ENCODE peak calls at places on chromosomes 16 and 17, in four cellular contexts. E is mammary epithelial cell, M is brain microvascular endothelial cell, H is RWPE1. O is an unnamed sample.

GRCh38 chr17:14019186-14019956 is 49.9 kb upstream of the COX10 start:
- DNase-seq in E (peak), H (peak), M (peak), O (no peak)

GRCh38 chr17:70022175-70022574 is 52.9 kb upstream of the KCNJ16 start:
- DNase-seq in H (no peak), M (no peak), E (no peak), O (no peak)

GRCh38 chr16:1900452-1900774 is 17.8 kb downstream of the HS3ST6 start:
- DNase-seq in M (no peak), H (peak), E (no peak), O (no peak)

GRCh38 chr17:66918896-66919295 is 45.6 kb upstream of the CACNG4 start:
- DNase-seq in E (no peak), M (no peak), H (no peak), O (no peak)

GRCh38 chr17:50916708-50917417 is 50.7 kb upstream of the TOB1 start:
- DNase-seq in H (no peak), E (no peak), M (no peak), O (no peak)

GRCh38 chr16:15919331-15919730 is 30.1 kb upstream of the ABCC1 start:
- DNase-seq in M (no peak), E (peak), H (no peak), O (no peak)

GRCh38 chr17:62765351-62765750 is 42.8 kb downstream of the MARCHF10 start:
- DNase-seq in E (no peak), M (no peak), H (no peak), O (no peak)

GRCh38 chr16:56262148-56262878 is 71.0 kb downstream of the GNAO1 start:
- DNase-seq in M (no peak), H (peak), E (peak), O (peak)

GRCh38 chr16:641326-642188 is at the start of gene MCRIP2:
- DNase-seq in E (peak), H (peak), M (peak), O (peak)

GRCh38 chr17:5138616-5139453 is 23.0 kb downstream of the USP6 start:
- DNase-seq in M (no peak), E (no peak), H (no peak), O (no peak)

GRCh38 chr16:53732296-53732929 is 28.5 kb downstream of the FTO start:
- DNase-seq in M (no peak), H (peak), E (no peak), O (no peak)

GRCh38 chr16:14015948-14016347 is 55.2 kb upstream of the MRTFB start:
- DNase-seq in E (peak), H (peak), M (peak), O (peak)

DNA sequence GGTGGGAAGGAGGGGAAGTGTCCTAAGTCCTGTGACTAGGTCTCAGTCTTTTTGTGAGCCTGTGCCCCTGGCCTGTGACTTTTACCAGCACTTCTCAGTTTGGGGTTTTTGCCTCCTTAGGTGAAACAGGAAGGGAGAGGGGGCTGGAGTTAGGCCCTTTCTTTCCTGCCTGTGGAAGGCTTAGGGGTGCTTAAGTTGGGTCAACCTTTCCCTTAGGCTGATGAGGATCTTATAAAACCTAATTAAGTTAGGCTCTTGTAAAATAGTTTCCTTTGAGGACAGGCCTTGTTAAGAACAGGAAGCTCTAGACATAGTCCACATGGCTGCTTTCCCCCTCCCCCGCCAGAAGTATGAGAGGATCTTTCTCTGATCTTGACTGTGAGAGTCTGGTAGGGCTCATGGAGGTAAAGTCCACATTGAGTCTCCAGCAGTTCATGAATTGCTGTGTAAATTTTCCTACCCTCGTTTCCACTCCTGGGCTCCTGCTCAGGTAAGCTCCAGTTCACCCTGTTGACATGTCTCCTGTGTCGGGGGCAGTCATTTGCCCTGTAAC is 17.0 kb upstream of the DNASE1 start:
- DNase-seq in E (no peak), M (no peak), H (no peak), O (no peak)
- H3K27ac ChIP-seq in E (no peak), M (no peak), H (no peak), O (no peak)

DNA sequence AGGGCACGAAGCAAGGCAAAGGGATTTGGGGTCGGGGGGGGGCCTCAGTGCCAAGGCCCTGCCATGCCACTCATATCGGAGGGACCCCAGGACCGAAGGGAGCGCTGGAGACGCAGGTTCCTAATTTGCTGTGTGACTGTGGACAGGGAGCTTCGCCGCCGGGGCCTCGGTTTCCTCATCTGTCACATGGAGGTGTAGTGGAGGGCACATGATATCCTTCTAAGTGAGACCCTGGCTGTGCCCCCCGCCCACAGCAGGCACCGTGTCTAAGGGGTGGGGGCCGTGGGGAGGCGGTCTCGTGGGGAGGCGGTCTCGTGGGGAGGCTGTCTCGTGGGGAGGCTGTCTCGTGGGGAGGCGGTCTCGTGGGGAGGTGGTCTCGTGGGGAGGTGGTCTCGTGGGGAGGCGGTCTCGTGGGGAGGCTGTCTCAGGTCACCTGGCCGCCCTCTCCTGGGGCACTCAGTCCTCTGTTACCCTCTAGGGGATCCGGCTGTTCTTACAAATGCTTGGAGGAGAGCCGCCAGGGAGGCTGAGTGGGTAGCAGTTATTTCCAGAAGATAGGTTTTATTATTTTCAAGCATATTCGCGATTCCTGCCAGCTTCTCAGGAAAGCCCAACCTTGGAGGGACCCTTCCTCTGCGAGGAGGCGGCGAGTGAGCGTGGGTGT is 205.0 kb downstream of the NTN1 start:
- DNase-seq in E (no peak), H (no peak), M (no peak), O (no peak)
- H3K27ac ChIP-seq in E (no peak), H (no peak), M (no peak), O (no peak)

DNA sequence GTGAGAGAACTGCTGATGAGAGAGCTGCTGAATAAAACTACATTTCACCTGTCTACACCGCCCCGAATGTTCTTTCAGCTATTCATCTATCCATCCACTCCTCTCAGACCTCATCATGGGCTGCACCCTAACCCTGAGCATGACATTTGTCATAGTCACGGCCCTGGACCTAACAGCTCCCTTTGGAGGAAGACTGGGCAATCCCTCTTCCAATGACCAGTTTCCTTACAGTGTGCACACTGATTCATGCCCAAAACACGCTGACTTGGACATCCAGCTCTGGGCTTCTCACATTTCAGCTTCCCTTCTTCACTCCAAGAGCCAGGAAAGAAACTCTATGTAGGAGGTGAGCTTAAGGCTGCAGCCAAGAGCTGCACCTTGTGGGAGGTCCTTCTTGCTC is 41.8 kb upstream of the ARL4D start:
- DNase-seq in M (peak), E (peak), H (peak), O (no peak)
- H3K27ac ChIP-seq in M (no peak), E (peak), H (peak), O (no peak)

DNA sequence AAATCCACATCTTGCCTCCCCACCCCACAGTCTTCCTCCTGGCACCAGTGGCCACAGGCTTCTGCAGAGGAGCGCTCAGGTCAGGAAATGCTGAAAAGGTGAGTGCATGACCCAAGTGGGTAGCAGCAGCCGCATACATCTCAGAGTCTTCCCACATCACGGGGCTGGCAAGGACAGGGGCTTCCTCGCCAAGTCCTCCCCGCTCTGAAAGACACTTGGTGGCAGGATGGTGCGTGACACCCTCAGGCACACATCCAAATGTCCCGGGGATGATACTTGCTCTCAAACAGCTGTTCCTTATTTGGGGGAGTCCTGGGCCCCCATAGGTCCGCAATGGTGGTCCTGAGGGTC is 8.8 kb upstream of the SLC16A5 start:
- DNase-seq in E (no peak), H (no peak), M (no peak), O (no peak)
- H3K27ac ChIP-seq in E (peak), H (peak), M (peak), O (peak)